ENCODE peak calls at places on chromosomes 2 and 18, in eight cellular contexts. One of them, this sample, is unnamed.

GRCh38 chr2:173752152-173752551 is 213.0 kb downstream of the SP3 start:
- DNase-seq in tibial artery: no peak
- DNase-seq in stomach: no peak
- DNase-seq in chondrocyte: no peak
- DNase-seq in mesothelial cell of epicardium: no peak
- DNase-seq in tibial nerve: no peak
- DNase-seq in endothelial cell: no peak
- DNase-seq in fibroblast of pulmonary artery: peak; percentile 37
- DNase-seq in this sample: no peak

GRCh38 chr2:98369710-98370239 is 23.5 kb downstream of the CNGA3 start:
- DNase-seq in fibroblast of pulmonary artery: no peak
- DNase-seq in tibial nerve: no peak
- DNase-seq in stomach: no peak
- DNase-seq in mesothelial cell of epicardium: no peak
- DNase-seq in endothelial cell: no peak
- DNase-seq in tibial artery: no peak
- DNase-seq in chondrocyte: no peak
- DNase-seq in this sample: no peak

GRCh38 chr2:49770919-49771318 is 616.6 kb upstream of the FSHR start:
- DNase-seq in chondrocyte: no peak
- DNase-seq in fibroblast of pulmonary artery: peak; percentile 14
- DNase-seq in tibial nerve: no peak
- DNase-seq in stomach: peak; percentile 66
- DNase-seq in mesothelial cell of epicardium: peak; percentile 53
- DNase-seq in tibial artery: no peak
- DNase-seq in endothelial cell: peak; percentile 66
- DNase-seq in this sample: no peak

GRCh38 chr2:149329068-149329467 is 1.3 kb upstream of the LYPD6 start:
- DNase-seq in chondrocyte: no peak
- DNase-seq in tibial artery: no peak
- DNase-seq in stomach: no peak
- DNase-seq in tibial nerve: no peak
- DNase-seq in mesothelial cell of epicardium: no peak
- DNase-seq in endothelial cell: peak; percentile 47
- DNase-seq in fibroblast of pulmonary artery: no peak
- DNase-seq in this sample: no peak

GRCh38 chr2:85755122-85756027 is 1.6 kb downstream of the ATOH8 start:
- DNase-seq in mesothelial cell of epicardium: no peak
- DNase-seq in endothelial cell: no peak
- DNase-seq in stomach: no peak
- DNase-seq in chondrocyte: no peak
- DNase-seq in fibroblast of pulmonary artery: peak; percentile 83
- DNase-seq in tibial artery: peak; percentile 55
- DNase-seq in tibial nerve: no peak
- DNase-seq in this sample: no peak

GRCh38 chr18:10376735-10377134 is 77.7 kb upstream of the APCDD1 start:
- DNase-seq in stomach: no peak
- DNase-seq in fibroblast of pulmonary artery: no peak
- DNase-seq in endothelial cell: no peak
- DNase-seq in tibial nerve: peak; percentile 45
- DNase-seq in tibial artery: no peak
- DNase-seq in chondrocyte: no peak
- DNase-seq in mesothelial cell of epicardium: no peak
- DNase-seq in this sample: no peak

GRCh38 chr18:75036941-75037516 is 171.9 kb downstream of the PTGR3 start:
- DNase-seq in fibroblast of pulmonary artery: peak; percentile 7
- DNase-seq in mesothelial cell of epicardium: no peak
- DNase-seq in tibial nerve: no peak
- DNase-seq in tibial artery: no peak
- DNase-seq in endothelial cell: no peak
- DNase-seq in chondrocyte: no peak
- DNase-seq in stomach: no peak
- DNase-seq in this sample: no peak

GRCh38 chr2:12717988-12718661 is 1.4 kb downstream of the TRIB2 start:
- DNase-seq in mesothelial cell of epicardium: peak; percentile 51
- DNase-seq in tibial artery: no peak
- DNase-seq in endothelial cell: peak; percentile 33
- DNase-seq in tibial nerve: no peak
- DNase-seq in fibroblast of pulmonary artery: peak; percentile 48
- DNase-seq in chondrocyte: no peak
- DNase-seq in stomach: peak; percentile 39
- DNase-seq in this sample: peak; percentile 53

GRCh38 chr18:27113358-27113757 is 71.8 kb downstream of the CHST9 start:
- DNase-seq in chondrocyte: no peak
- DNase-seq in tibial nerve: no peak
- DNase-seq in mesothelial cell of epicardium: no peak
- DNase-seq in stomach: no peak
- DNase-seq in tibial artery: no peak
- DNase-seq in fibroblast of pulmonary artery: no peak
- DNase-seq in endothelial cell: no peak
- DNase-seq in this sample: no peak

GRCh38 chr18:38115201-38115600 is 549.6 kb upstream of the CELF4 start:
- DNase-seq in endothelial cell: no peak
- DNase-seq in tibial artery: no peak
- DNase-seq in stomach: no peak
- DNase-seq in tibial nerve: no peak
- DNase-seq in chondrocyte: no peak
- DNase-seq in fibroblast of pulmonary artery: no peak
- DNase-seq in mesothelial cell of epicardium: no peak
- DNase-seq in this sample: no peak

GRCh38 chr2:95030496-95030895 is 5.0 kb downstream of the MAL start:
- DNase-seq in fibroblast of pulmonary artery: no peak
- DNase-seq in stomach: no peak
- DNase-seq in tibial nerve: no peak
- DNase-seq in chondrocyte: peak; percentile 65
- DNase-seq in mesothelial cell of epicardium: no peak
- DNase-seq in endothelial cell: no peak
- DNase-seq in tibial artery: no peak
- DNase-seq in this sample: no peak

GRCh38 chr2:105573910-105574655 is 170.6 kb upstream of the NCK2 start:
- DNase-seq in tibial nerve: no peak
- DNase-seq in chondrocyte: no peak
- DNase-seq in fibroblast of pulmonary artery: no peak
- DNase-seq in endothelial cell: no peak
- DNase-seq in stomach: no peak
- DNase-seq in mesothelial cell of epicardium: no peak
- DNase-seq in tibial artery: no peak
- DNase-seq in this sample: no peak

DNA sequence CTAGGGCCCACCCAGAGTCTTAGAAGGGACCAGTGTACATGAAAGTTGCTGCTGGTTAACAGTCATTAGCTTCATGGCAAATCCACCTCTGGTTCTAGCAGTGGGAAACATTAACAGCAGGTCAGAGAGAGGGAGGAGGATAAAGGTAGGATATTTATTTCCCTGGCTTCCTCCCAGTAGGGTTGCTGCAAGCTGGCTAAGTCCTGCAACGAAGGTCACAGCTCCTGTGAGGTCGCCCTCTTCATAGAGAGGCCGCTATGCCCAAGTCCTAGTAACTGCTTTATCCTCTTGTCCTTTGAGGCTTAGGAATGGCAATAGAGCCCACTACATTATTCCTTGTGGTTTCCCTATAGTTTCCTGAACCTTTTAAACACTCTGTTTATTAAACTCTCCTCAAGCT is 84.0 kb upstream of the ACSL3 start:
- DNase-seq in mesothelial cell of epicardium: no peak
- DNase-seq in chondrocyte: no peak
- DNase-seq in endothelial cell: no peak
- DNase-seq in stomach: peak; percentile 60
- DNase-seq in tibial nerve: no peak
- DNase-seq in fibroblast of pulmonary artery: no peak
- DNase-seq in tibial artery: no peak
- DNase-seq in this sample: no peak
- TF ChIP-seq CTCF in mesothelial cell of epicardium: no peak
- TF ChIP-seq CTCF in chondrocyte: no peak
- TF ChIP-seq CTCF in endothelial cell: no peak
- TF ChIP-seq CTCF in stomach: no peak
- TF ChIP-seq CTCF in tibial nerve: no peak
- TF ChIP-seq CTCF in fibroblast of pulmonary artery: no peak
- TF ChIP-seq CTCF in tibial artery: no peak
- TF ChIP-seq CTCF in this sample: no peak

DNA sequence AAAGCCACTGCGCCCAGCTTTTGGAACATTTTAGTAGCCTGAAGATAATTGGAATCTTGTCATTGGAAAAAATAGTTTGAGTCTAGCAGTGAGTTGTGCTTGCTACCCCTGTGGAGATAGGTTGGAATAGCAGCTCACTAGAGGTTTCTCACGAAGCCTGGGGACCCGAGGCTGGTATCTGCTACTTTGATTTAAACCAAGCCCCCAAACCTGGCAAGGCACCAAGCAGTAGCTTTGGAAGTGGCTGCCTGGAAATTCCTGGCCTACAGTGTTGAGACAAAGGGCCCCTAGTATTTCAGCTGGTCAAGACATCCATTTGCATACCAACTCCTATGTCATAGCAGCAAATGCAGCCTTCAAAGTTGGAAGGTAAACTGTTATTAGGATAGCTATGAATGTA is 42.1 kb downstream of the NOP58 start:
- DNase-seq in endothelial cell: no peak
- DNase-seq in tibial nerve: no peak
- DNase-seq in chondrocyte: no peak
- DNase-seq in tibial artery: no peak
- DNase-seq in mesothelial cell of epicardium: no peak
- DNase-seq in stomach: no peak
- DNase-seq in fibroblast of pulmonary artery: peak; percentile 24
- DNase-seq in this sample: no peak
- TF ChIP-seq CTCF in endothelial cell: peak; percentile 14
- TF ChIP-seq CTCF in tibial nerve: no peak
- TF ChIP-seq CTCF in chondrocyte: no peak
- TF ChIP-seq CTCF in tibial artery: no peak
- TF ChIP-seq CTCF in mesothelial cell of epicardium: no peak
- TF ChIP-seq CTCF in stomach: no peak
- TF ChIP-seq CTCF in fibroblast of pulmonary artery: peak; percentile 1
- TF ChIP-seq CTCF in this sample: no peak

GRCh38 chr2:164777847-164778246 is 63.8 kb downstream of the COBLL1 start:
- DNase-seq in stomach: no peak
- DNase-seq in fibroblast of pulmonary artery: no peak
- DNase-seq in tibial nerve: no peak
- DNase-seq in tibial artery: no peak
- DNase-seq in mesothelial cell of epicardium: no peak
- DNase-seq in endothelial cell: no peak
- DNase-seq in chondrocyte: no peak
- DNase-seq in this sample: no peak

GRCh38 chr2:164780611-164781167 is 60.9 kb downstream of the COBLL1 start:
- DNase-seq in tibial nerve: no peak
- DNase-seq in tibial artery: no peak
- DNase-seq in fibroblast of pulmonary artery: no peak
- DNase-seq in stomach: no peak
- DNase-seq in chondrocyte: no peak
- DNase-seq in mesothelial cell of epicardium: no peak
- DNase-seq in endothelial cell: no peak
- DNase-seq in this sample: no peak

GRCh38 chr2:164781394-164781793 is 60.2 kb downstream of the COBLL1 start:
- DNase-seq in stomach: no peak
- DNase-seq in fibroblast of pulmonary artery: no peak
- DNase-seq in endothelial cell: no peak
- DNase-seq in tibial nerve: no peak
- DNase-seq in tibial artery: no peak
- DNase-seq in mesothelial cell of epicardium: no peak
- DNase-seq in chondrocyte: no peak
- DNase-seq in this sample: no peak

GRCh38 chr2:164778723-164779122 is 62.9 kb downstream of the COBLL1 start:
- DNase-seq in endothelial cell: no peak
- DNase-seq in mesothelial cell of epicardium: no peak
- DNase-seq in tibial nerve: no peak
- DNase-seq in fibroblast of pulmonary artery: no peak
- DNase-seq in chondrocyte: no peak
- DNase-seq in stomach: no peak
- DNase-seq in tibial artery: no peak
- DNase-seq in this sample: no peak

DNA sequence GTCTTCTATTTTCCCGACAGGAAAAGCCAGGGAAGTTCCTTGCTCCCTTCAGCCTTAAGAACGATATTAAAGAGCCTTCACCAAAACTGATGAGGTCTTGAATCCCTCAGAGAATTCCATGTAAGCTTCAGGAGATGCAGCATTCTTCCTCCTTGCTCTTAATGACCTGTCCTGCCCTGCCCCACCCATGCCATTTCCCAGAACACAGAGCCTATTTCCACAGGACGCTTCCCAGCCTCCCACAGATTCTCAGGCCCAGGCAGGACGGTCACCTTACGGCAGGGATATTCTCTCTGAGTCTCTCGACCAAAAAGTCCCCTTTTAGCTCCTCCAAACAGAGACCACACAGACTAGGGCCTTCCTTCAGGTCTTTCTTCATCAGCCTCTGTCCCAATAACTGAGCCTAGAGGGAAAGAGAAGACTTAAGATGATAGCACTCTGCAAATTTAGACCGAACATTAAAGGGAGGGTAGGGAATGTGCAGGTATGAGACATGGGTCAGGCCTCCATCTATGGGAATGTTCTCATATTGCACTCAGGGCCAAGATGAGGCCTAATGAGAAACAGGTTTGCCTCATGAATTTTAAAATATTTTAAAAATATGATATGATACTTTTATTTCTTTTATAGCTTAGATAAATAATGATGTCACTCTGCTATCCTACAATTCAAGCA is 62.1 kb downstream of the COBLL1 start:
- DNase-seq in fibroblast of pulmonary artery: no peak
- DNase-seq in stomach: no peak
- DNase-seq in mesothelial cell of epicardium: no peak
- DNase-seq in chondrocyte: no peak
- DNase-seq in tibial artery: no peak
- DNase-seq in endothelial cell: no peak
- DNase-seq in tibial nerve: no peak
- DNase-seq in this sample: no peak
- TF ChIP-seq CTCF in fibroblast of pulmonary artery: no peak
- TF ChIP-seq CTCF in stomach: no peak
- TF ChIP-seq CTCF in mesothelial cell of epicardium: no peak
- TF ChIP-seq CTCF in chondrocyte: no peak
- TF ChIP-seq CTCF in tibial artery: no peak
- TF ChIP-seq CTCF in endothelial cell: no peak
- TF ChIP-seq CTCF in tibial nerve: no peak
- TF ChIP-seq CTCF in this sample: no peak

GRCh38 chr2:145012214-145012670 is 492.3 kb upstream of the ZEB2 start:
- DNase-seq in tibial nerve: no peak
- DNase-seq in endothelial cell: no peak
- DNase-seq in tibial artery: no peak
- DNase-seq in fibroblast of pulmonary artery: peak; percentile 75
- DNase-seq in stomach: no peak
- DNase-seq in chondrocyte: no peak
- DNase-seq in mesothelial cell of epicardium: no peak
- DNase-seq in this sample: no peak

GRCh38 chr2:145007673-145008263 is 487.8 kb upstream of the ZEB2 start:
- DNase-seq in chondrocyte: no peak
- DNase-seq in tibial nerve: no peak
- DNase-seq in endothelial cell: no peak
- DNase-seq in mesothelial cell of epicardium: no peak
- DNase-seq in stomach: no peak
- DNase-seq in fibroblast of pulmonary artery: peak; percentile 90
- DNase-seq in tibial artery: peak; percentile 35
- DNase-seq in this sample: no peak

GRCh38 chr2:145002624-145003023 is 482.7 kb upstream of the ZEB2 start:
- DNase-seq in tibial artery: no peak
- DNase-seq in endothelial cell: no peak
- DNase-seq in stomach: no peak
- DNase-seq in tibial nerve: no peak
- DNase-seq in mesothelial cell of epicardium: no peak
- DNase-seq in chondrocyte: no peak
- DNase-seq in fibroblast of pulmonary artery: no peak
- DNase-seq in this sample: no peak

GRCh38 chr2:145010635-145011034 is 490.7 kb upstream of the ZEB2 start:
- DNase-seq in mesothelial cell of epicardium: no peak
- DNase-seq in stomach: no peak
- DNase-seq in tibial artery: no peak
- DNase-seq in chondrocyte: no peak
- DNase-seq in fibroblast of pulmonary artery: no peak
- DNase-seq in tibial nerve: no peak
- DNase-seq in endothelial cell: no peak
- DNase-seq in this sample: no peak

GRCh38 chr2:145006957-145007672 is 487.2 kb upstream of the ZEB2 start:
- DNase-seq in mesothelial cell of epicardium: no peak
- DNase-seq in fibroblast of pulmonary artery: peak; percentile 95
- DNase-seq in tibial artery: peak; percentile 61
- DNase-seq in stomach: no peak
- DNase-seq in endothelial cell: no peak
- DNase-seq in tibial nerve: peak; percentile 35
- DNase-seq in chondrocyte: no peak
- DNase-seq in this sample: no peak
- TF ChIP-seq CTCF in mesothelial cell of epicardium: no peak
- TF ChIP-seq CTCF in fibroblast of pulmonary artery: peak; percentile 11
- TF ChIP-seq CTCF in tibial artery: no peak
- TF ChIP-seq CTCF in stomach: no peak
- TF ChIP-seq CTCF in endothelial cell: no peak
- TF ChIP-seq CTCF in tibial nerve: no peak
- TF ChIP-seq CTCF in chondrocyte: peak; percentile 33
- TF ChIP-seq CTCF in this sample: no peak